ENCODE peak calls at places on chromosomes 12 and 14, in six cellular contexts. Z is T47D; J is CD4-positive, CD25-positive, alpha-beta regulatory T cell; R is HTR-8/SVneo; P is NCI-H446 treated with DMSO at 0.1 percent for 48 hours; F is heart right ventricle. D is an unnamed sample.

GRCh38 chr14:50023671-50024490 is 92.5 kb downstream of the VCPKMT start:
- DNase-seq in Z (no peak), J (no peak), R (peak; percentile 59), P (no peak), F (no peak), D (no peak)

GRCh38 chr12:77477907-77478533 is 352.7 kb upstream of the NAV3 start:
- DNase-seq in Z (no peak), J (no peak), R (no peak), P (no peak), F (no peak), D (no peak)

GRCh38 chr14:30297856-30298255 is 261.1 kb upstream of the G2E3 start:
- DNase-seq in Z (no peak), J (no peak), R (no peak), P (no peak), F (no peak), D (no peak)

GRCh38 chr14:72688990-72689677 is 204.8 kb downstream of the DPF3 start:
- DNase-seq in Z (no peak), J (no peak), R (no peak), P (no peak), F (no peak), D (no peak)

GRCh38 chr14:51424569-51425251 is 184.7 kb downstream of the TMX1 start:
- DNase-seq in Z (no peak), J (no peak), R (no peak), P (no peak), F (no peak), D (no peak)

GRCh38 chr14:100165825-100166520 is 6.5 kb upstream of the DEGS2 start:
- DNase-seq in Z (no peak), J (no peak), R (no peak), P (no peak), F (no peak), D (no peak)

GRCh38 chr12:40655451-40655850 is 36.8 kb upstream of the CNTN1 start:
- DNase-seq in Z (no peak), J (no peak), R (no peak), P (no peak), F (no peak), D (no peak)

GRCh38 chr12:11885261-11886038 is 185.3 kb upstream of the BCL2L14 start:
- DNase-seq in Z (peak; percentile 35), J (no peak), R (peak; percentile 54), P (no peak), F (no peak), D (no peak)

GRCh38 chr12:14833952-14834351 is 9.4 kb downstream of the ART4 start:
- DNase-seq in Z (no peak), J (no peak), R (no peak), P (no peak), F (no peak), D (no peak)

GRCh38 chr14:99698642-99699041 is 14.5 kb downstream of the CYP46A1 start:
- DNase-seq in Z (no peak), J (no peak), R (no peak), P (no peak), F (no peak), D (no peak)

GRCh38 chr14:98548071-98548686 is 723.8 kb downstream of the BCL11B start:
- DNase-seq in Z (no peak), J (no peak), R (no peak), P (no peak), F (no peak), D (no peak)

GRCh38 chr14:92510972-92511371 is 2.6 kb upstream of the RIN3 start:
- DNase-seq in Z (peak; percentile 42), J (no peak), R (no peak), P (no peak), F (no peak), D (no peak)